ENCODE peak calls at places on chromosome 1, in seven cellular contexts. I, L, C, K, H, D and O are unnamed samples.

GRCh38 chr1:197388801-197389200 is 120.7 kb downstream of the CRB1 start:
- DNase-seq in I (no peak), L (no peak), C (no peak), K (no peak), H (no peak), D (no peak), O (no peak)

GRCh38 chr1:31764307-31765040 is at the start of gene ADGRB2:
- DNase-seq in I (no peak), L (no peak), C (peak; percentile 55), K (no peak), H (no peak), D (no peak), O (no peak)

GRCh38 chr1:234609528-234610042 is 393 bp downstream of the IRF2BP2 start:
- DNase-seq in I (no peak), L (peak; percentile 37), C (no peak), K (no peak), H (no peak), D (no peak), O (no peak)

GRCh38 chr1:153428790-153429189 is 12.5 kb downstream of the S100A7A start:
- DNase-seq in I (no peak), L (no peak), C (no peak), K (no peak), H (no peak), D (no peak), O (peak; percentile 28)

GRCh38 chr1:9289724-9290493 is 2.8 kb upstream of the SPSB1 start:
- DNase-seq in I (peak; percentile 56), L (peak; percentile 54), C (no peak), K (peak; percentile 71), H (peak; percentile 87), D (peak; percentile 71), O (peak; percentile 88)

GRCh38 chr1:7847599-7847998 is 5.3 kb downstream of the UTS2 start:
- DNase-seq in I (no peak), L (no peak), C (no peak), K (no peak), H (no peak), D (peak; percentile 44), O (no peak)

GRCh38 chr1:89213347-89213746 is 14.6 kb upstream of the GBP4 start:
- DNase-seq in I (no peak), L (no peak), C (no peak), K (no peak), H (no peak), D (no peak), O (no peak)

GRCh38 chr1:26350701-26351590 is 3.0 kb downstream of the CRYBG2 start:
- DNase-seq in I (no peak), L (no peak), C (no peak), K (no peak), H (no peak), D (no peak), O (no peak)

GRCh38 chr1:193058529-193059281 is 455 bp downstream of the UCHL5 start:
- DNase-seq in I (no peak), L (peak; percentile 17), C (peak; percentile 52), K (peak; percentile 25), H (peak; percentile 44), D (no peak), O (peak; percentile 76)

GRCh38 chr1:101238041-101238515 is 1.3 kb downstream of the S1PR1 start:
- DNase-seq in I (no peak), L (no peak), C (no peak), K (no peak), H (peak; percentile 21), D (no peak), O (no peak)

GRCh38 chr1:210557426-210558077 is 228.8 kb downstream of the HHAT start:
- DNase-seq in I (no peak), L (no peak), C (no peak), K (no peak), H (no peak), D (no peak), O (no peak)
- H3K27ac ChIP-seq in I (no peak overlapping the region), L (no peak overlapping the region), C (no peak overlapping the region), K (no peak overlapping the region), H (no peak overlapping the region), D (no peak overlapping the region), O (no peak overlapping the region)

GRCh38 chr1:58576727-58577675 is at the start of gene TACSTD2:
- DNase-seq in I (no peak), L (peak; percentile 19), C (no peak), K (no peak), H (peak; percentile 33), D (no peak), O (no peak)
- H3K4me3 ChIP-seq in I (peak within 1 kb of the TSS; percentile 36), L (peak within 1 kb of the TSS; percentile 45), C (peak within 1 kb of the TSS; percentile 29), K (peak within 1 kb of the TSS; percentile 19), H (no peak within 1 kb of the TSS), D (peak within 1 kb of the TSS; percentile 27), O (peak within 1 kb of the TSS; percentile 66)

GRCh38 chr1:151537112-151537511 is 3.0 kb upstream of the TUFT1 start:
- DNase-seq in I (no peak), L (no peak), C (no peak), K (no peak), H (peak; percentile 39), D (peak; percentile 95), O (no peak)

GRCh38 chr1:151540982-151541377 is 871 bp downstream of the TUFT1 start:
- DNase-seq in I (no peak), L (no peak), C (peak; percentile 48), K (no peak), H (peak; percentile 37), D (no peak), O (no peak)

GRCh38 chr1:151542710-151543129 is 2.6 kb downstream of the TUFT1 start:
- DNase-seq in I (no peak), L (no peak), C (no peak), K (peak; percentile 23), H (peak; percentile 76), D (no peak), O (no peak)

GRCh38 chr1:151539321-151540020 is 638 bp upstream of the TUFT1 start:
- DNase-seq in I (peak; percentile 28), L (peak; percentile 63), C (peak; percentile 86), K (peak; percentile 71), H (peak; percentile 86), D (peak; percentile 88), O (no peak)

GRCh38 chr1:151540021-151540981 is at the start of gene TUFT1:
- DNase-seq in I (peak; percentile 85), L (peak; percentile 91), C (peak; percentile 95), K (peak; percentile 90), H (peak; percentile 94), D (peak; percentile 78), O (peak; percentile 93)
- TF ChIP-seq CTCF in I (no peak), L (no peak), C (no peak), K (no peak), H (no peak), D (no peak), O (no peak)

GRCh38 chr1:178538192-178538916 is 25.4 kb downstream of the TEX35 start:
- DNase-seq in I (no peak), L (no peak), C (no peak), K (no peak), H (no peak), D (no peak), O (peak; percentile 70)

GRCh38 chr1:178536844-178537371 is 24.0 kb downstream of the TEX35 start:
- DNase-seq in I (no peak), L (peak; percentile 48), C (peak; percentile 75), K (peak; percentile 57), H (peak; percentile 49), D (peak; percentile 95), O (peak; percentile 72)

GRCh38 chr1:178539291-178539690 is 26.4 kb downstream of the TEX35 start:
- DNase-seq in I (no peak), L (no peak), C (peak; percentile 29), K (no peak), H (no peak), D (no peak), O (peak; percentile 45)

GRCh38 chr1:178536329-178536728 is 23.4 kb downstream of the TEX35 start:
- DNase-seq in I (no peak), L (no peak), C (no peak), K (no peak), H (no peak), D (no peak), O (peak; percentile 16)

GRCh38 chr1:178537445-178538090 is 24.7 kb downstream of the TEX35 start:
- DNase-seq in I (no peak), L (no peak), C (no peak), K (no peak), H (no peak), D (no peak), O (peak; percentile 73)
- H3K27ac ChIP-seq in I (no peak overlapping the region), L (peak overlapping the region; percentile 68), C (no peak overlapping the region), K (no peak overlapping the region), H (no peak overlapping the region), D (peak overlapping the region; percentile 85), O (peak overlapping the region; percentile 64)